ENCODE peak calls at places on chromosomes 4 and X, in four cellular contexts. One of them, this sample, is unnamed.

GRCh38 chr4:113407409-113407808 is 354.1 kb downstream of the CAMK2D start:
- DNase-seq in SK-N-SH: no peak
- DNase-seq in HepG2: no peak
- DNase-seq in K562: no peak
- DNase-seq in this sample: peak; percentile 40

GRCh38 chr4:37977471-37978452 is 17.6 kb downstream of the PTTG2 start:
- DNase-seq in SK-N-SH: peak; percentile 79
- DNase-seq in K562: peak; percentile 45
- DNase-seq in HepG2: peak; percentile 23
- DNase-seq in this sample: peak; percentile 29

GRCh38 chr4:154686838-154687237 is 57.0 kb upstream of the LRAT start:
- DNase-seq in K562: no peak
- DNase-seq in SK-N-SH: no peak
- DNase-seq in HepG2: no peak
- DNase-seq in this sample: no peak

GRCh38 chr4:158578476-158578875 is 56.8 kb downstream of the RXFP1 start:
- DNase-seq in HepG2: peak; percentile 5
- DNase-seq in K562: peak; percentile 12
- DNase-seq in SK-N-SH: peak; percentile 25
- DNase-seq in this sample: no peak

GRCh38 chrX:127726227-127726626 is 326.0 kb downstream of the ACTRT1 start:
- DNase-seq in HepG2: no peak
- DNase-seq in K562: no peak
- DNase-seq in SK-N-SH: no peak
- DNase-seq in this sample: no peak

GRCh38 chr4:142475663-142476062 is 370.4 kb downstream of the INPP4B start:
- DNase-seq in HepG2: no peak
- DNase-seq in K562: no peak
- DNase-seq in SK-N-SH: no peak
- DNase-seq in this sample: no peak

GRCh38 chr4:81019016-81019415 is 11.5 kb upstream of the BMP3 start:
- DNase-seq in SK-N-SH: no peak
- DNase-seq in K562: no peak
- DNase-seq in HepG2: no peak
- DNase-seq in this sample: no peak

GRCh38 chr4:13538427-13538973 is 5.8 kb downstream of the NKX3-2 start:
- DNase-seq in HepG2: no peak
- DNase-seq in K562: peak; percentile 5
- DNase-seq in SK-N-SH: peak; percentile 14
- DNase-seq in this sample: no peak

GRCh38 chr4:143091862-143092261 is 92.9 kb upstream of the USP38 start:
- DNase-seq in HepG2: no peak
- DNase-seq in K562: no peak
- DNase-seq in SK-N-SH: no peak
- DNase-seq in this sample: no peak

GRCh38 chr4:2790583-2791517 is 2.0 kb upstream of the SH3BP2 start:
- DNase-seq in K562: no peak
- DNase-seq in HepG2: no peak
- DNase-seq in SK-N-SH: peak; percentile 22
- DNase-seq in this sample: peak; percentile 13

GRCh38 chrX:53456254-53456653 is 22.1 kb upstream of the HSD17B10 start:
- DNase-seq in K562: no peak
- DNase-seq in SK-N-SH: no peak
- DNase-seq in HepG2: no peak
- DNase-seq in this sample: no peak

GRCh38 chrX:49042581-49043219 is 457 bp downstream of the TFE3 start:
- DNase-seq in K562: no peak
- DNase-seq in SK-N-SH: no peak
- DNase-seq in HepG2: no peak
- DNase-seq in this sample: peak; percentile 10

DNA sequence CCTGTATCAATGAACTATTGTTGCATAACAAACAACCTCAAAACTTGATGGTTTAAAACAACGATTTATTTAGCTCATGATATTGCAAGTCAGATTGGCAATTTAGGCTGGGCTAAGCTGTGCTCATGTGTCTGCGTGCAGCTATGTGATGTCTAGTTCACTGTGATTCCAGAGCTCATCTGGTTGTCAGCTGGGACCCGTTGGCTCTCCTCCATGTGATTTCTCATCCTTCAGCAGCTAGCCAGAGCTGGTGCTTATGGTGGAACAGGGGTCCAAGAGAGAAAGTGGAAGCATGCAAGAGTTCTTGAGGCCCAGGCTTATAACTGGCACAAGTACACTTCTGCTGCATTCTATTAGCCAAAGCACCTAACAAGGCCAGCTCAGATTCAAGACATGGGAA is 28.8 kb upstream of the TRPC3 start:
- DNase-seq in K562: no peak
- DNase-seq in SK-N-SH: no peak
- DNase-seq in HepG2: no peak
- DNase-seq in this sample: no peak
- TF ChIP-seq FOXJ3 in K562: no peak
- TF ChIP-seq FOXJ3 in SK-N-SH: no peak
- TF ChIP-seq FOXJ3 in HepG2: no peak
- TF ChIP-seq FOXJ3 in this sample: no peak

GRCh38 chr4:6834867-6835266 is 52.3 kb downstream of the KIAA0232 start:
- DNase-seq in K562: peak; percentile 32
- DNase-seq in SK-N-SH: no peak
- DNase-seq in HepG2: no peak
- DNase-seq in this sample: no peak
- TF ChIP-seq FOXJ3 in K562: no peak
- TF ChIP-seq FOXJ3 in SK-N-SH: no peak
- TF ChIP-seq FOXJ3 in HepG2: no peak
- TF ChIP-seq FOXJ3 in this sample: no peak

DNA sequence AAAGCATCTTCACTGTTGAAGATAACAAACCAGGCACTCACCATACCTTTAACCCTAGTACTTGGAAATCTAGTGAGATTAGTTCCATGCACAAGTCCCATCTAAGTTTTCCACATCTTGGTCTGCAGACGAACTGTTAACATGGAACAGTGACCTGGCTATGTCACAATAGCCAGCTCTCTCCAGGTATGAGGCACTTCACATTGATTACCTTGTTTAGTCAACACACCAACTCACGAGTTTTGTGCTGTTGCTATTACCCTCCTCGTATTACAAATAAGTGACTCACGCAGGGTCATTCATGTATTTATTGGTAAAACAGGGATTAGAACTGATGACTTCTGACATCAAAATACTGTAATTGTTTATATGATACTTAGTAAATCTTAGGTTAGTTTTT is 36.4 kb upstream of the FRAS1 start:
- DNase-seq in K562: no peak
- DNase-seq in SK-N-SH: no peak
- DNase-seq in HepG2: peak; percentile 36
- DNase-seq in this sample: no peak
- TF ChIP-seq FOXJ3 in K562: no peak
- TF ChIP-seq FOXJ3 in SK-N-SH: no peak
- TF ChIP-seq FOXJ3 in HepG2: no peak
- TF ChIP-seq FOXJ3 in this sample: no peak

GRCh38 chrX:23513121-23513520 is 154.2 kb upstream of the PRDX4 start:
- DNase-seq in SK-N-SH: no peak
- DNase-seq in HepG2: no peak
- DNase-seq in K562: no peak
- DNase-seq in this sample: no peak
- TF ChIP-seq FOXJ3 in SK-N-SH: no peak
- TF ChIP-seq FOXJ3 in HepG2: no peak
- TF ChIP-seq FOXJ3 in K562: no peak
- TF ChIP-seq FOXJ3 in this sample: no peak

GRCh38 chr4:98686046-98686385 is 27.6 kb upstream of the TSPAN5 start:
- DNase-seq in SK-N-SH: no peak
- DNase-seq in HepG2: no peak
- DNase-seq in K562: no peak
- DNase-seq in this sample: no peak

GRCh38 chr4:98685225-98686045 is 27.0 kb upstream of the TSPAN5 start:
- DNase-seq in SK-N-SH: no peak
- DNase-seq in HepG2: no peak
- DNase-seq in K562: no peak
- DNase-seq in this sample: no peak

GRCh38 chr4:98680806-98681205 is 22.4 kb upstream of the TSPAN5 start:
- DNase-seq in HepG2: no peak
- DNase-seq in K562: no peak
- DNase-seq in SK-N-SH: no peak
- DNase-seq in this sample: no peak

GRCh38 chr4:98679738-98680137 is 21.3 kb upstream of the TSPAN5 start:
- DNase-seq in SK-N-SH: no peak
- DNase-seq in K562: no peak
- DNase-seq in HepG2: no peak
- DNase-seq in this sample: no peak

DNA sequence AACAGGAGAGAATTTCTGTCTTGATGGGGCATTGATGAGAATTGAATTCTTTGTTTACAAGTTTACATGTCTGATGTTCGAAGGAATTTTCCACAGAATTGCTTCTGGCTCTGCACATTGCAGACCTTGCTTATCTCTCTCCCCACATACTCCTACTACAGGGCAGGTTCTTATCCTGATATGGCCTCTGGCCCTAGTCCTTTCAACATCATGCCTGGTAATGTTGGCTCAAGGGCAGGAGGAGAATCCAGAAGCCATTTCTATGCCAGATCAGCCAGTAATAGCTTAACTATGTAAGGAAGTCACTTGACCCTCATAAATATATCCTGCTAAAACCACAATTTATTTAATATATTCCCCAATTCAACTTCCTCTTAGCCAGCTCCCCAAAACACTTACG is 24.3 kb upstream of the TSPAN5 start:
- DNase-seq in SK-N-SH: peak; percentile 14
- DNase-seq in HepG2: no peak
- DNase-seq in K562: peak; percentile 27
- DNase-seq in this sample: no peak
- TF ChIP-seq FOXJ3 in SK-N-SH: no peak
- TF ChIP-seq FOXJ3 in HepG2: no peak
- TF ChIP-seq FOXJ3 in K562: no peak
- TF ChIP-seq FOXJ3 in this sample: no peak

This sample was measured in WTC11.